ENCODE peak calls at places on chromosomes 5 and 9, in five cellular contexts. E is HCT116; Q is effector memory CD4-positive, alpha-beta T cell; N is small intestine; D is lung. B is an unnamed sample. For H3K36me3, the result is how much of the 10 kb centered on the place peaks cover.

GRCh38 chr5:94234987-94235386 is 383.4 kb downstream of the KIAA0825 start:
- DNase-seq in E (no peak), Q (no peak), N (peak), D (no peak), B (no peak)

GRCh38 chr5:92042237-92042636 is 659.1 kb upstream of the ARRDC3 start:
- DNase-seq in E (no peak), Q (no peak), N (no peak), D (no peak), B (no peak)

GRCh38 chr9:71177901-71178300 is 56.5 kb upstream of the TRPM3 start:
- DNase-seq in E (no peak), Q (no peak), N (no peak), D (no peak), B (no peak)

GRCh38 chr5:83555263-83555662 is 83.7 kb downstream of the VCAN start:
- DNase-seq in E (no peak), Q (no peak), N (no peak), D (no peak), B (no peak)

GRCh38 chr5:39260095-39260494 is 40.7 kb upstream of the FYB1 start:
- DNase-seq in E (no peak), Q (no peak), N (no peak), D (no peak), B (no peak)

GRCh38 chr9:16921855-16922254 is 51.4 kb upstream of the BNC2 start:
- DNase-seq in E (peak), Q (no peak), N (peak), D (no peak), B (no peak)

GRCh38 chr9:80796662-80797426 is 892.5 kb downstream of the TLE1 start:
- DNase-seq in E (no peak), Q (no peak), N (no peak), D (no peak), B (no peak)

GRCh38 chr9:1271786-1272185 is 221.6 kb downstream of the DMRT2 start:
- DNase-seq in E (no peak), Q (no peak), N (no peak), D (no peak), B (no peak)

GRCh38 chr9:113581865-113582697 is 118.6 kb downstream of the RGS3 start:
- DNase-seq in E (no peak), Q (peak), N (peak), D (peak), B (no peak)

GRCh38 chr5:43874772-43875171 is 271.8 kb downstream of the NNT start:
- DNase-seq in E (no peak), Q (no peak), N (no peak), D (no peak), B (no peak)

GRCh38 chr9:127500862-127501261 is 49.6 kb downstream of the LRSAM1 start:
- DNase-seq in E (no peak), Q (no peak), N (no peak), D (no peak), B (no peak)
- H3K36me3 ChIP-seq in E (under half), Q (under half), N (under half), D (under half), B (half or more)

GRCh38 chr5:150301170-150301505 is 1.6 kb downstream of the ARSI start:
- DNase-seq in E (no peak), Q (no peak), N (no peak), D (no peak), B (no peak)
- H3K4me3 ChIP-seq in E (no peak), Q (no peak), N (no peak), D (no peak), B (no peak)

DNA sequence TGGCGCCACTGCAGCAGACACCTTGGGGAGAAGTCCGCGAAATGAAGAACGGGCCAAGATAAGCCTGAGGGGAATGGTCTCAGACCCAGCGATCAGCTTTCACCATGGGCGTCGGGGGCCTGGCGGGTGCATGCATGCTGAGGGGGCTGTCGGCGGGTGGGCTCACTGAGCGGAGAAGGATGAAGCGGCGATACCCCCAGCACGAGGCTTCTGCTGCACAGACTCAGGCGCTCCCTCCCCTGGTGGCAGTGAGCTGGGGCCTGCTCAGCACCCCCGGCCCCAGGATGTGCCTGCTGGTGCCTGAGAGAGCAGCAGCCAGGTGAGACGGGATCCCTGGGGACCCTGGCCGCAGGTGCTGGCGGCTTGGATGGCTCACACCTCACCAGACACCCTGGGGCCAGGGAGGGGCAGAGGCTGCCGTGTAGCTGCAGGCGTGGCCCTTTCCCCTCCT is 31.2 kb downstream of the CEP72 start:
- DNase-seq in E (no peak), Q (no peak), N (no peak), D (no peak), B (no peak)
- H3K36me3 ChIP-seq in E (under half), Q (under half), N (under half), D (under half), B (half or more)

GRCh38 chr5:132459983-132460834 is 30.4 kb downstream of the IRF1 start:
- DNase-seq in E (no peak), Q (no peak), N (peak), D (peak), B (peak)

GRCh38 chr5:132457371-132458225 is 33.0 kb downstream of the IRF1 start:
- DNase-seq in E (no peak), Q (no peak), N (no peak), D (no peak), B (no peak)

GRCh38 chr5:132459031-132459982 is 31.3 kb downstream of the IRF1 start:
- DNase-seq in E (peak), Q (no peak), N (peak), D (peak), B (peak)

GRCh38 chr5:132458226-132458560 is 32.4 kb downstream of the IRF1 start:
- DNase-seq in E (no peak), Q (no peak), N (no peak), D (no peak), B (no peak)

GRCh38 chr5:132458651-132459030 is 31.9 kb downstream of the IRF1 start:
- DNase-seq in E (no peak), Q (no peak), N (peak), D (no peak), B (no peak)
- H3K4me3 ChIP-seq in E (no peak), Q (no peak), N (no peak), D (no peak), B (no peak)

GRCh38 chr5:116614603-116614920 is 39.9 kb upstream of the SEMA6A start:
- DNase-seq in E (no peak), Q (no peak), N (no peak), D (no peak), B (no peak)
- H3K36me3 ChIP-seq in E (under half), Q (under half), N (under half), D (under half), B (under half)